ENCODE peak calls at places on chromosome X, in seven cellular contexts. Z, V, B, N, F, K and J are unnamed samples.

GRCh38 chrX:96722793-96723192 is 38.2 kb downstream of the DIAPH2 start:
- DNase-seq in Z (no peak), V (no peak), B (no peak), N (no peak), F (no peak), K (no peak), J (no peak)

GRCh38 chrX:23334871-23335599 is 386 bp downstream of the PTCHD1 start:
- DNase-seq in Z (no peak), V (no peak), B (no peak), N (no peak), F (no peak), K (peak), J (no peak)

GRCh38 chrX:144732588-144732987 is 514.7 kb upstream of the SPANXN1 start:
- DNase-seq in Z (no peak), V (no peak), B (no peak), N (no peak), F (no peak), K (no peak), J (no peak)

GRCh38 chrX:129876734-129877395 is 29.1 kb upstream of the UTP14A start:
- DNase-seq in Z (no peak), V (no peak), B (no peak), N (peak), F (peak), K (no peak), J (no peak)

GRCh38 chrX:150438165-150438564 is 75.0 kb downstream of the MAMLD1 start:
- DNase-seq in Z (no peak), V (no peak), B (no peak), N (no peak), F (no peak), K (no peak), J (no peak)

GRCh38 chrX:124234348-124234747 is 98.1 kb upstream of the TEX13D start:
- DNase-seq in Z (no peak), V (no peak), B (no peak), N (no peak), F (no peak), K (no peak), J (no peak)

GRCh38 chrX:13488706-13489105 is 80.7 kb upstream of the EGFL6 start:
- DNase-seq in Z (no peak), V (no peak), B (no peak), N (no peak), F (no peak), K (no peak), J (no peak)

GRCh38 chrX:115630204-115630603 is 69.2 kb downstream of the PLS3 start:
- DNase-seq in Z (no peak), V (no peak), B (no peak), N (no peak), F (no peak), K (no peak), J (no peak)

GRCh38 chrX:19183777-19184485 is 61.7 kb upstream of the ADGRG2 start:
- DNase-seq in Z (no peak), V (no peak), B (no peak), N (no peak), F (no peak), K (peak), J (no peak)

GRCh38 chrX:56385336-56385735 is 153.2 kb downstream of the KLF8 start:
- DNase-seq in Z (no peak), V (no peak), B (no peak), N (no peak), F (no peak), K (no peak), J (no peak)

GRCh38 chrX:148540114-148540513 is 39.7 kb downstream of the AFF2 start:
- DNase-seq in Z (no peak), V (no peak), B (no peak), N (no peak), F (no peak), K (no peak), J (no peak)

GRCh38 chrX:68992998-68993397 is 164.2 kb downstream of the EFNB1 start:
- DNase-seq in Z (no peak), V (no peak), B (peak), N (no peak), F (no peak), K (no peak), J (no peak)

GRCh38 chrX:97315939-97316338 is 432.2 kb downstream of the RPA4 start:
- DNase-seq in Z (no peak), V (no peak), B (no peak), N (no peak), F (no peak), K (no peak), J (no peak)

GRCh38 chrX:138150709-138151108 is 560.8 kb downstream of the FGF13 start:
- DNase-seq in Z (no peak), V (no peak), B (no peak), N (no peak), F (no peak), K (no peak), J (no peak)

GRCh38 chrX:12974797-12975669 is at the start of gene TMSB4X:
- DNase-seq in Z (peak), V (peak), B (peak), N (no peak), F (peak), K (peak), J (peak)

GRCh38 chrX:100647095-100647494 is 3.1 kb downstream of the SRPX2 start:
- DNase-seq in Z (no peak), V (no peak), B (peak), N (no peak), F (peak), K (no peak), J (no peak)
- H3K27ac ChIP-seq in Z (no peak), V (no peak), B (no peak), N (peak), F (peak), K (no peak), J (no peak)

GRCh38 chrX:42740456-42740855 is 37.5 kb downstream of the PPP1R2C start:
- DNase-seq in Z (no peak), V (no peak), B (no peak), N (no peak), F (no peak), K (no peak), J (no peak)

GRCh38 chrX:42739771-42740170 is 38.2 kb downstream of the PPP1R2C start:
- DNase-seq in Z (no peak), V (no peak), B (no peak), N (no peak), F (no peak), K (no peak), J (no peak)

GRCh38 chrX:42738552-42738951 is 39.4 kb downstream of the PPP1R2C start:
- DNase-seq in Z (no peak), V (no peak), B (no peak), N (no peak), F (no peak), K (no peak), J (no peak)

DNA sequence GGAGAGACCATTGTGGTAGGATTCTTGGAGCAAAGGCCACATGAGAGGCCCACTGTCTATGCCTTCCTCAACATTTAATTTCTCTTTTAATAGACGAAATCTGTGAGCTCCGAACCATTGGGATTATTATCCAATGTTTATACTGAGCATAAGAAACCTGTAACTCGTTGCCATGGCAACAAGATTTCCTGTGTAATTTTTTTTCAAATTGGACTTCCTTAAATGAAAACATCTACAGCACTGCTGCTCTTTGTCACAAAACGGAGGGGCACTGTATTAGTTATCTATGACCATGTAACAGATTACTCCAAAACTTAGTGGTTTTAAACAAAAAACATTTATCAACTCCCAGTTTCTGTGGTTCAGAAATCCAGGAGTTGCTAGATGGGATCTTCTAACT is 38.7 kb downstream of the PPP1R2C start:
- DNase-seq in Z (no peak), V (no peak), B (no peak), N (no peak), F (no peak), K (no peak), J (no peak)
- H3K27ac ChIP-seq in Z (no peak), V (no peak), B (peak), N (no peak), F (no peak), K (no peak), J (no peak)

GRCh38 chrX:44844204-44844603 is 383 bp downstream of the DUSP21 start:
- DNase-seq in Z (no peak), V (no peak), B (no peak), N (no peak), F (no peak), K (no peak), J (no peak)
- H3K27ac ChIP-seq in Z (no peak), V (no peak), B (no peak), N (no peak), F (no peak), K (no peak), J (no peak)

DNA sequence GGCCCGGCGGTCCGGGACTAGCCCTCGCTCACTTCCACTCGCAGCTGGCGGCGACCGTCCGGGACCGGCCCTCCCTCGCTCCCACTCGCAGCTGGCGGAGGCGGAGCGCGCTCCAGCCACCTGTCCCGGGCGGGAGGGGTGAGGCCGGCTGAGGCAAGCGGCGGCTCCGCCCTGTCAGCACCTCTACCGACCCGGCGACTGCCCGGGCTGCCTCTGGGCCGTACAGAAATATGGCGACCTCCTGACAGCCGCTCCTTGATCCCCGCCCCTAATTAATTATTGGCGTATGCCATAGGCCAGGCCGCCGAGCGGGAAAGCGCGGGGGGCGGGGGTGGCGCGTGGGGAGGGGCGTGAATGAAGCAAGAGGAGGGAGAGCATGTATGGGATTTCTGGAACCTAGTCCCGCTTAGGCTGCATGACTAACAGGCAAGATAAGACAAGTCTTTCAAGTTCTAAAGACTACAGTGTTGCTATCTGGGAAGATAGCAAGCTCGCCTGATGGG is at the start of gene MORC4:
- DNase-seq in Z (peak), V (peak), B (peak), N (peak), F (peak), K (peak), J (peak)
- H3K27ac ChIP-seq in Z (no peak), V (no peak), B (peak), N (no peak), F (peak), K (no peak), J (no peak)